ENCODE peak calls at places on chromosomes 1 and 21, in nine cellular contexts. N, B, L, T, D, S, P, Y and H are unnamed samples.

GRCh38 chr1:224613486-224613885 is 2.6 kb upstream of the CNIH3 start:
- DNase-seq in T (no peak), Y (no peak), D (no peak), P (no peak), N (no peak), S (no peak), L (no peak), B (no peak), H (no peak)

GRCh38 chr1:186206046-186206564 is 168.9 kb downstream of the TPR start:
- DNase-seq in B (no peak), S (no peak), T (no peak), N (no peak), D (no peak), L (no peak), P (no peak), Y (no peak), H (no peak)

GRCh38 chr1:6258675-6259074 is 2.2 kb downstream of the GPR153 start:
- DNase-seq in L (no peak), N (no peak), Y (no peak), S (no peak), B (no peak), D (no peak), T (no peak), P (no peak), H (no peak)

GRCh38 chr1:109906160-109906838 is 4.3 kb upstream of the CSF1 start:
- DNase-seq in L (no peak), T (no peak), D (peak; percentile 40), B (no peak), N (no peak), S (no peak), Y (no peak), P (no peak), H (no peak)

GRCh38 chr1:19122668-19123067 is 87.4 kb downstream of the UBR4 start:
- DNase-seq in Y (peak; percentile 65), D (no peak), B (no peak), T (peak; percentile 7), L (no peak), S (peak; percentile 34), P (no peak), N (no peak), H (no peak)

GRCh38 chr1:47722101-47722500 is 275.1 kb downstream of the TRABD2B start:
- DNase-seq in Y (no peak), B (no peak), L (no peak), D (no peak), N (no peak), T (no peak), P (no peak), S (no peak), H (no peak)

GRCh38 chr1:1066403-1067283 is 7.5 kb downstream of the RNF223 start:
- DNase-seq in L (no peak), D (no peak), S (no peak), P (no peak), B (no peak), T (peak; percentile 16), N (no peak), Y (no peak), H (no peak)

GRCh38 chr21:31908106-31909031 is 35.5 kb downstream of the HUNK start:
- DNase-seq in L (no peak), P (no peak), Y (peak; percentile 79), S (no peak), D (no peak), B (no peak), T (no peak), N (peak; percentile 53), H (no peak)

GRCh38 chr1:116333171-116334014 is 39.7 kb upstream of the ATP1A1 start:
- DNase-seq in P (no peak), S (no peak), L (no peak), N (no peak), Y (no peak), D (no peak), B (no peak), T (no peak), H (no peak)

GRCh38 chr21:42495765-42496119 is 282 bp downstream of the RSPH1 start:
- DNase-seq in L (no peak), D (no peak), T (no peak), B (no peak), S (no peak), Y (no peak), N (no peak), P (no peak), H (no peak)

GRCh38 chr1:117838911-117839310 is 90.5 kb downstream of the GDAP2 start:
- DNase-seq in N (no peak), B (no peak), Y (no peak), D (no peak), S (no peak), P (no peak), T (peak; percentile 90), L (no peak), H (no peak)

GRCh38 chr1:220786057-220786336 is 716 bp upstream of the MTARC1 start:
- DNase-seq in S (no peak), P (no peak), D (no peak), L (no peak), B (no peak), Y (peak; percentile 52), T (no peak), N (no peak), H (no peak)

GRCh38 chr21:42089093-42089631 is 18.0 kb downstream of the UMODL1 start:
- DNase-seq in D (no peak), Y (no peak), T (no peak), L (no peak), P (no peak), B (no peak), S (no peak), N (no peak), H (no peak)

GRCh38 chr1:54080598-54081049 is 27.2 kb downstream of the TCEANC2 start:
- DNase-seq in B (no peak), N (no peak), D (no peak), L (no peak), T (no peak), Y (no peak), P (no peak), S (no peak), H (no peak)

GRCh38 chr1:33349081-33349759 is 28.3 kb upstream of the A3GALT2 start:
- DNase-seq in T (no peak), Y (peak; percentile 44), B (no peak), S (peak; percentile 58), N (peak; percentile 56), L (peak; percentile 65), P (peak; percentile 22), D (peak; percentile 3), H (no peak)

GRCh38 chr1:116847688-116848531 is 61.8 kb upstream of the PTGFRN start:
- DNase-seq in B (no peak), P (no peak), Y (no peak), N (peak; percentile 68), L (no peak), S (peak; percentile 65), T (peak; percentile 73), D (no peak), H (no peak)

GRCh38 chr1:162984699-162985098 is 84.5 kb upstream of the RGS4 start:
- DNase-seq in P (no peak), Y (no peak), N (no peak), S (no peak), L (no peak), B (no peak), T (peak; percentile 95), D (no peak), H (no peak)

GRCh38 chr1:201268604-201269151 is 14.6 kb upstream of the PKP1 start:
- DNase-seq in L (no peak), T (peak; percentile 89), Y (no peak), S (no peak), P (no peak), B (peak; percentile 39), N (peak; percentile 75), D (no peak), H (no peak)

GRCh38 chr1:34781071-34781843 is at the start of gene GJB3:
- DNase-seq in N (no peak), P (no peak), L (no peak), S (no peak), T (no peak), D (no peak), B (no peak), Y (no peak), H (no peak)

GRCh38 chr1:204461331-204462228 is 33.0 kb downstream of the PIK3C2B start:
- DNase-seq in N (no peak), P (no peak), T (no peak), S (peak; percentile 77), Y (no peak), B (no peak), L (no peak), D (no peak), H (no peak)

GRCh38 chr1:89622895-89623294 is 10.0 kb upstream of the LRRC8C start:
- DNase-seq in Y (no peak), T (peak; percentile 50), P (no peak), B (no peak), D (no peak), N (no peak), S (no peak), L (no peak), H (no peak)

GRCh38 chr1:180027949-180028445 is 73.4 kb downstream of the CEP350 start:
- DNase-seq in T (peak; percentile 95), P (no peak), N (no peak), Y (no peak), L (no peak), B (no peak), D (no peak), S (no peak), H (no peak)

GRCh38 chr1:15408890-15409399 is 743 bp upstream of the EFHD2 start:
- DNase-seq in S (no peak), D (no peak), N (no peak), T (no peak), B (no peak), P (no peak), Y (no peak), L (no peak), H (no peak)

GRCh38 chr1:179169616-179170467 is 59.6 kb downstream of the ABL2 start:
- DNase-seq in N (no peak), Y (no peak), P (no peak), T (peak; percentile 86), L (no peak), D (no peak), S (no peak), B (no peak), H (no peak)

GRCh38 chr1:7373936-7374760 is 396.9 kb upstream of the VAMP3 start:
- DNase-seq in T (no peak), L (no peak), N (no peak), B (no peak), P (no peak), Y (no peak), S (no peak), D (no peak), H (no peak)

GRCh38 chr1:116508984-116509980 is 61.5 kb downstream of the CD58 start:
- DNase-seq in D (no peak), T (peak; percentile 91), B (peak; percentile 58), L (no peak), N (no peak), Y (no peak), P (no peak), S (no peak), H (no peak)

GRCh38 chr1:15036101-15036500 is 117.4 kb upstream of the TMEM51 start:
- DNase-seq in P (no peak), D (no peak), T (no peak), Y (no peak), S (no peak), B (no peak), N (no peak), L (no peak), H (no peak)

GRCh38 chr1:63821650-63822049 is 47.8 kb downstream of the ROR1 start:
- DNase-seq in D (no peak), S (no peak), Y (peak; percentile 42), P (no peak), T (peak; percentile 67), N (peak; percentile 53), B (no peak), L (no peak), H (no peak)

GRCh38 chr1:184973308-184974085 is 811 bp downstream of the NIBAN1 start:
- DNase-seq in N (peak; percentile 50), D (peak; percentile 25), P (peak; percentile 18), T (peak; percentile 81), Y (peak; percentile 49), B (no peak), S (peak; percentile 51), L (peak; percentile 56), H (peak; percentile 52)

GRCh38 chr1:112395261-112395831 is 668 bp upstream of the CTTNBP2NL start:
- DNase-seq in B (no peak), N (no peak), L (no peak), Y (no peak), D (no peak), P (no peak), S (no peak), T (peak; percentile 30), H (no peak)

GRCh38 chr21:43359081-43359822 is 67.7 kb downstream of the SIK1 start:
- DNase-seq in N (no peak), T (no peak), S (no peak), B (no peak), D (no peak), Y (no peak), L (no peak), P (no peak), H (no peak)